ENCODE peak calls at places on chromosomes 6 and 20, in eight cellular contexts. X is NCI-H2081; T is GM10248; B is fibroblast of the aortic adventitia; S is ELR; W is fibroblast of mammary gland; C is CD8-positive, alpha-beta T cell; J is omental fat pad. N is an unnamed sample.

GRCh38 chr6:33885121-33886057 is 81.6 kb upstream of the MLN start:
- DNase-seq in X (no peak), T (no peak), B (peak; percentile 49), S (peak; percentile 83), W (peak; percentile 81), C (no peak), J (no peak), N (no peak)

GRCh38 chr20:11509776-11510175 is 407.9 kb upstream of the BTBD3 start:
- DNase-seq in X (no peak), T (no peak), B (no peak), S (no peak), W (no peak), C (no peak), J (no peak), N (no peak)

GRCh38 chr6:151617539-151617938 is 123.7 kb downstream of the CCDC170 start:
- DNase-seq in X (no peak), T (no peak), B (peak; percentile 4), S (no peak), W (peak; percentile 29), C (no peak), J (no peak), N (no peak)

GRCh38 chr20:51468636-51469035 is 73.9 kb downstream of the NFATC2 start:
- DNase-seq in X (no peak), T (no peak), B (no peak), S (no peak), W (no peak), C (no peak), J (no peak), N (no peak)

GRCh38 chr6:156309017-156309416 is 468.2 kb upstream of the ARID1B start:
- DNase-seq in X (no peak), T (no peak), B (no peak), S (no peak), W (no peak), C (no peak), J (no peak), N (no peak)

GRCh38 chr6:21593927-21594421 is 423 bp downstream of the SOX4 start:
- DNase-seq in X (no peak), T (no peak), B (peak; percentile 74), S (peak; percentile 66), W (peak; percentile 67), C (peak; percentile 18), J (no peak), N (no peak)

GRCh38 chr6:135665935-135666334 is 168.4 kb upstream of the AHI1 start:
- DNase-seq in X (no peak), T (no peak), B (no peak), S (no peak), W (no peak), C (no peak), J (no peak), N (no peak)

GRCh38 chr6:123519191-123519510 is 117.6 kb downstream of the TRDN start:
- DNase-seq in X (no peak), T (no peak), B (peak; percentile 28), S (no peak), W (no peak), C (no peak), J (no peak), N (peak; percentile 6)

GRCh38 chr6:36224918-36225461 is 28.4 kb downstream of the BRPF3 start:
- DNase-seq in X (no peak), T (no peak), B (no peak), S (peak; percentile 26), W (peak; percentile 7), C (no peak), J (no peak), N (no peak)

GRCh38 chr6:163289445-163289844 is 125.1 kb upstream of the QKI start:
- DNase-seq in X (no peak), T (no peak), B (no peak), S (no peak), W (no peak), C (no peak), J (no peak), N (no peak)

GRCh38 chr6:7106752-7107577 is 796 bp upstream of the RREB1 start:
- DNase-seq in X (peak; percentile 21), T (peak; percentile 68), B (no peak), S (peak; percentile 46), W (no peak), C (peak; percentile 65), J (no peak), N (no peak)

GRCh38 chr20:32534661-32535240 is 50.4 kb downstream of the NOL4L start:
- DNase-seq in X (no peak), T (no peak), B (no peak), S (no peak), W (no peak), C (peak; percentile 75), J (no peak), N (no peak)

GRCh38 chr6:101391772-101392560 is 1.5 kb upstream of the GRIK2 start:
- DNase-seq in X (no peak), T (no peak), B (no peak), S (peak; percentile 7), W (peak; percentile 29), C (no peak), J (no peak), N (no peak)